ENCODE peak calls at places on chromosomes 7 and 10, in four cellular contexts. G is HepG2, B is WTC11, L is K562. I is an unnamed sample.
A peak's percentile ranks its signal among the peaks of the same experiment; 100 is the strongest.

GRCh38 chr10:112904000-112904399 is 46.0 kb upstream of the TCF7L2 start:
- DNase-seq in B (no peak), L (peak; percentile 23), G (peak; percentile 35), I (peak; percentile 85)

GRCh38 chr10:122302315-122302714 is 31.2 kb downstream of the BTBD16 start:
- DNase-seq in G (no peak), L (no peak), B (no peak), I (no peak)

GRCh38 chr7:138212314-138212713 is 136.1 kb downstream of the AKR1D1 start:
- DNase-seq in G (peak; percentile 34), B (no peak), L (no peak), I (no peak)

GRCh38 chr7:112005205-112005604 is 201.0 kb downstream of the DOCK4 start:
- DNase-seq in G (no peak), B (no peak), L (no peak), I (no peak)

GRCh38 chr10:93445097-93445960 is 36.8 kb downstream of the MYOF start:
- DNase-seq in B (peak; percentile 96), G (peak; percentile 97), L (no peak), I (peak; percentile 96)

GRCh38 chr7:22604246-22604645 is 104.3 kb upstream of the STEAP1B start:
- DNase-seq in B (no peak), G (no peak), L (no peak), I (no peak)

GRCh38 chr7:106603300-106603699 is 57.7 kb downstream of the CCDC71L start:
- DNase-seq in L (no peak), B (no peak), G (no peak), I (no peak)

GRCh38 chr10:11551915-11552602 is 59.4 kb downstream of the USP6NL start:
- DNase-seq in G (peak; percentile 63), B (no peak), L (peak; percentile 61), I (peak; percentile 19)

GRCh38 chr10:6445671-6446278 is 134.3 kb downstream of the PRKCQ start:
- DNase-seq in L (peak; percentile 76), B (peak; percentile 51), G (peak; percentile 10), I (peak; percentile 60)

GRCh38 chr7:27423290-27423689 is 180.7 kb downstream of the EVX1 start:
- DNase-seq in L (no peak), G (no peak), B (no peak), I (no peak)

GRCh38 chr10:25758511-25758910 is 175.5 kb upstream of the MYO3A start:
- DNase-seq in G (no peak), B (no peak), L (no peak), I (no peak)

GRCh38 chr7:95845007-95845406 is 72.7 kb downstream of the DYNC1I1 start:
- DNase-seq in G (no peak), B (no peak), L (no peak), I (no peak)

GRCh38 chr10:23280420-23281043 is 64.1 kb downstream of the C10orf67 start:
- DNase-seq in L (no peak), B (peak; percentile 38), G (no peak), I (no peak)

GRCh38 chr10:3792710-3793219 is 7.8 kb upstream of the KLF6 start:
- DNase-seq in L (no peak), G (no peak), B (no peak), I (no peak)

GRCh38 chr7:105355701-105356100 is 33.0 kb downstream of the SRPK2 start:
- DNase-seq in G (no peak), L (no peak), B (no peak), I (no peak)

GRCh38 chr7:105353752-105354328 is 34.9 kb downstream of the SRPK2 start:
- DNase-seq in B (no peak), G (no peak), L (peak; percentile 85), I (no peak)

GRCh38 chr7:105352018-105352612 is 36.6 kb downstream of the SRPK2 start:
- DNase-seq in L (no peak), G (no peak), B (no peak), I (no peak)

GRCh38 chr7:105352922-105353668 is 35.6 kb downstream of the SRPK2 start:
- DNase-seq in B (no peak), L (no peak), G (no peak), I (no peak)

GRCh38 chr7:105354383-105354782 is 34.3 kb downstream of the SRPK2 start:
- DNase-seq in L (no peak), B (no peak), G (no peak), I (no peak)
- TF ChIP-seq HMGXB4 in L (no peak), B (no peak), G (no peak), I (no peak)

GRCh38 chr7:47416454-47417121 is 165.3 kb downstream of the TNS3 start:
- DNase-seq in G (no peak), B (no peak), L (peak; percentile 6), I (no peak)
- TF ChIP-seq CTCF in G (no peak), B (no peak), L (no peak), I (no peak)

DNA sequence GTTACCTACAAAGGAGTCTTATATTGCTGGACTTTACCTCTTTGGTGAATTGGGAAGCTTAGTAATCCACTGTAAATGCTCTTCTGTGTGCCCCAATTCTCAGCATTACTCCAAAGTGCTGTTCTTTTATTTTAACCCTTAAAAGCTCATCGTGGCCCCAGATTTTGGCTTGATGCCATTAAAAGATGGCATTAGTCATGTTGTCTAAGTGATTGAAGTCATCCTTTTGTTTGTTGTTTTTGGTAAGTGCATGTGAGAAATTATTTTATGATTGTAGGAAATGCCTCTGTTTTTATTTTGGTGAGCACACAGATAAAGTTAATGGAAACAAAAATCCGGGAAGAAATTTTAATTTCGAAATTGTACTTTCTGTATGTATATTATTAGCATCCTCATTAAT is 82.5 kb upstream of the GATA3 start:
- DNase-seq in B (no peak), G (no peak), L (no peak), I (no peak)
- TF ChIP-seq HMGXB4 in B (no peak), G (no peak), L (no peak), I (no peak)

DNA sequence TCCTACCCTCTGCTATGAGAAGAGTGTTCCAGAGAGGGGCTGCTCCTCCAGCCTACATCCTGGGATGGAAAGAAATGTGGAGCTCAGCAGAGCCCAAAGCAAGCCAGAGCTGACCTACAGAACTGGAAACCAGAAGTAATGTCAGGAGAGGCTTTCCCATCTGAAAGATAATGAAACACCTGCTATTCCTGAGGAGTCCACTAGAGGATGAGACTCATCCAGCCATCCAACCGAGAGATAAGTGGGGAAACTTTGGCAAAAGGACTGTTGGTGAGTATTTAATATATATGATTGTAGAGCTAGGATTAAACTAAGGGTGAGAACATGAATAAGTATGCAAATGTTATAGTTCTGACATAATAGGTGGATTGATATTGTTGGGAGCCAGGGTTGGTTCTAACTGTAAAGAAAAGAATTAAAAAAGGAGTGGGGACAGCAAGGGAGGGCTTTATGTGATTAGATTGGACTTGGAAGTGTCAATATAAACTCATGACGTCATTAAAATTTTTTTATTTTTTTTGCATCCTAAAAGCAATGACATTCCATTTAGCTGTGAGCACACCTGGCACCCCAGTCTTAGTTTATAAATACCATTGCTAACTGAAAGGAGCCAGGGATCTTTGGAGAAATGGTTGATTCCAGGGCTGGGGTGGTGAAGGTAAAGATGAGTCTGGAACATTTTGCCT is 312.8 kb upstream of the NFE2L3 start:
- DNase-seq in B (no peak), L (peak; percentile 36), G (no peak), I (peak; percentile 30)
- TF ChIP-seq CTCF in B (no peak), L (peak; percentile 36), G (peak; percentile 16), I (no peak)

DNA sequence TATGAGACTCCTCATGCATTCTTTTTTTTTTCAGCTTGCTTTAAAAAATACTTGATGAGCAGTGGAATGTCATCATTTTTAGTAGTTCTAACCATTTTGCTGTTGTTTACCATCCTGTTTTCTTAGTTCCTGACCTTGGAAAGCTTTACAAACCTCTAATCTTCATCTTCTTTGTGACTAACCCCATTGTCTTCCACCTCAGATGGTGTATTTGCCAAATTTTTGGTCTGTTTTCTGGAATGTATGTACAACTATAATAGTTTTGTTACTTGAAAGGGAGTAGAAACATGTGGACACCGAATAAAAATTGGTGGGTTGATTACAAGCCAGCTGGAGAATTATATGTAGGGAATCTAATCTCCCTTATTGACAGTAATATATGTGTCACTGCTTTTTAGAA is 172.7 kb downstream of the SND1 start:
- DNase-seq in G (peak; percentile 20), B (no peak), L (no peak), I (no peak)
- TF ChIP-seq HMGXB4 in G (no peak), B (no peak), L (no peak), I (no peak)

GRCh38 chr10:78335371-78335690 is 301.7 kb downstream of the RPS24 start:
- DNase-seq in G (no peak), B (no peak), L (no peak), I (no peak)
- TF ChIP-seq CTCF in G (no peak), B (no peak), L (no peak), I (no peak)

I was measured in A549.